ENCODE peak calls at places on chromosomes 1 and 21, in eight cellular contexts. G, F, A, E, P, Y, I and Q are unnamed samples.

GRCh38 chr1:53328009-53328489 is at the start of gene LRP8:
- DNase-seq in Y (peak; percentile 67), I (peak; percentile 81), G (peak; percentile 85), P (peak; percentile 71), A (peak; percentile 77), F (peak; percentile 66), E (peak; percentile 81), Q (peak; percentile 73)

GRCh38 chr1:24888061-24888970 is 41.8 kb downstream of the RUNX3 start:
- DNase-seq in F (no peak), G (no peak), I (no peak), P (no peak), Y (no peak), A (no peak), E (peak; percentile 47), Q (peak; percentile 20)

GRCh38 chr1:232868793-232869491 is 63.7 kb downstream of the MAP10 start:
- DNase-seq in P (no peak), F (no peak), A (peak; percentile 92), I (no peak), E (no peak), G (no peak), Y (no peak), Q (no peak)

GRCh38 chr1:17893891-17894631 is 138.9 kb downstream of the ACTL8 start:
- DNase-seq in A (no peak), G (no peak), I (no peak), E (no peak), Y (no peak), P (no peak), F (no peak), Q (no peak)

GRCh38 chr1:63659448-63659847 is 66.2 kb downstream of the PGM1 start:
- DNase-seq in F (no peak), P (no peak), E (no peak), I (no peak), Y (no peak), G (no peak), A (no peak), Q (no peak)

GRCh38 chr1:193014354-193014753 is 44.8 kb downstream of the UCHL5 start:
- DNase-seq in E (no peak), P (no peak), A (peak; percentile 11), F (no peak), I (no peak), Y (no peak), G (no peak), Q (no peak)

GRCh38 chr1:1347663-1348419 is 1.4 kb downstream of the DVL1 start:
- DNase-seq in P (no peak), I (no peak), F (peak; percentile 70), A (no peak), E (no peak), G (no peak), Y (no peak), Q (peak; percentile 77)

GRCh38 chr21:46035809-46036695 is 54.5 kb downstream of the COL6A1 start:
- DNase-seq in E (peak; percentile 89), Y (no peak), I (no peak), F (no peak), P (no peak), G (no peak), A (peak; percentile 97), Q (no peak)

GRCh38 chr1:43348343-43348808 is 10.4 kb upstream of the CDC20 start:
- DNase-seq in G (no peak), F (no peak), A (peak; percentile 39), P (no peak), Y (no peak), I (no peak), E (no peak), Q (no peak)

GRCh38 chr1:174021611-174022079 is 512 bp downstream of the RC3H1 start:
- DNase-seq in E (peak; percentile 74), F (peak; percentile 61), G (peak; percentile 64), A (peak; percentile 64), Y (peak; percentile 56), P (no peak), I (peak; percentile 62), Q (no peak)

GRCh38 chr1:6105763-6106162 is 60.1 kb downstream of the KCNAB2 start:
- DNase-seq in A (no peak), Y (no peak), I (no peak), E (no peak), P (no peak), G (no peak), F (no peak), Q (no peak)

GRCh38 chr21:35345954-35346353 is 296.9 kb upstream of the RUNX1 start:
- DNase-seq in P (no peak), I (no peak), F (no peak), A (no peak), Y (no peak), E (no peak), G (no peak), Q (no peak)

GRCh38 chr1:53455592-53455991 is 3.6 kb upstream of the DMRTB1 start:
- DNase-seq in E (no peak), Y (no peak), A (no peak), F (no peak), I (no peak), G (no peak), P (no peak), Q (no peak)

GRCh38 chr1:167645161-167645560 is 15.1 kb downstream of the RCSD1 start:
- DNase-seq in A (no peak), I (no peak), E (no peak), P (no peak), G (no peak), F (no peak), Y (no peak), Q (no peak)

GRCh38 chr1:109792056-109792831 is 28.5 kb upstream of the EPS8L3 start:
- DNase-seq in F (peak; percentile 75), P (no peak), Y (peak; percentile 41), G (no peak), I (no peak), A (peak; percentile 98), E (peak; percentile 89), Q (peak; percentile 64)

GRCh38 chr1:100866041-100866900 is 28.4 kb downstream of the EXTL2 start:
- DNase-seq in G (peak; percentile 35), P (peak; percentile 11), E (no peak), I (peak; percentile 42), F (no peak), A (peak; percentile 80), Y (peak; percentile 9), Q (no peak)

GRCh38 chr1:169892819-169893644 is 664 bp downstream of the SCYL3 start:
- DNase-seq in G (peak; percentile 50), F (no peak), Y (no peak), P (no peak), I (peak; percentile 11), E (peak; percentile 78), A (peak; percentile 55), Q (no peak)

GRCh38 chr1:169890761-169891538 is 2.7 kb downstream of the SCYL3 start:
- DNase-seq in G (peak; percentile 69), F (no peak), P (peak; percentile 58), A (no peak), E (no peak), I (peak; percentile 10), Y (no peak), Q (peak; percentile 43)

GRCh38 chr1:169893645-169894423 is at the start of gene SCYL3:
- DNase-seq in I (peak; percentile 98), G (peak; percentile 98), Y (peak; percentile 95), F (peak; percentile 97), E (peak; percentile 98), A (peak; percentile 99), P (peak; percentile 97), Q (peak; percentile 93)

GRCh38 chr1:169891539-169891885 is 2.2 kb downstream of the SCYL3 start:
- DNase-seq in P (no peak), E (no peak), A (no peak), Y (no peak), G (no peak), I (no peak), F (no peak), Q (no peak)

DNA sequence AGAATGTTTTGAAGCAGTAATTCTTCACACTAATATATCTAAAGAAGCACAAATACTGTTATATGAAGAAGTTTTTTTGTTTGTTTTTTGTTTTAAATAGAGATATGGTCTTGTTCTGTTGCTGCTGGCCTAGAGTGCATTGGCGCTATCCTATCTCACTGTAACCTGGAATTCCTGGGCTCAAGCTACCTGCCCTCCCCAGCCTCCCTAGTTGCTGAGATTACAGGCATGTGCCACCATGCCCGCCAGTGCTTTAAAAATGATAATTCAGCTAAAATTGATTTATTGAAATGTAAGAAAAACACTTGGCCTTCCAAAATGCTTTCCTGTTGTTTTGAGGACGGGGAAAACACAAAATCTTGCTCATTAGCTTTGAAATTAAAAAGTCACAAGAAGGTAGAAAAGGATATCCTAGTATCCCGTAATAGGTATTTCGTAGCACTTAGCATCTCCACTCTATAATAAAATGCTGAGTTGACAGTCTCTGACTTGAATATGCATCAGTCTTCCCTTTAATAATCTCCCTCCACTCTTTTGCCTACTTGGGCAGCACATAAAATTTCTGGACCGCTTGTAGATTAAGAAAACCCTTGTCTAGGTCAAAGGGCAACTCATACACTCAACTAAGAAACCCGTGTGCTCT is 1.4 kb downstream of the SCYL3 start:
- DNase-seq in Y (no peak), A (no peak), P (no peak), E (no peak), I (no peak), F (no peak), G (no peak), Q (no peak)
- H3K27ac ChIP-seq in Y (no peak overlapping the region), A (peak overlapping the region; percentile 96), P (peak overlapping the region; percentile 95), E (peak overlapping the region; percentile 94), I (no peak overlapping the region), F (no peak overlapping the region), G (peak overlapping the region; percentile 98), Q (peak overlapping the region; percentile 99)

GRCh38 chr1:200642481-200642880 is 21.9 kb upstream of the KIF14 start:
- DNase-seq in G (no peak), I (no peak), P (no peak), A (peak; percentile 33), E (no peak), Y (no peak), F (no peak), Q (no peak)
- H3K4me1 ChIP-seq in G (no peaks in the 10 kb centered on the region), I (no peaks in the 10 kb centered on the region), P (no peaks in the 10 kb centered on the region), A (no peaks in the 10 kb centered on the region), E (no peaks in the 10 kb centered on the region), Y (no peaks in the 10 kb centered on the region), F (no peaks in the 10 kb centered on the region), Q (peaks cover 13% of the 10 kb centered on the region)

GRCh38 chr1:35894183-35894582 is 11.2 kb downstream of the AGO1 start:
- DNase-seq in G (no peak), A (peak; percentile 65), I (peak; percentile 15), Y (no peak), F (no peak), E (no peak), P (no peak), Q (no peak)
- H3K27ac ChIP-seq in G (no peak overlapping the region), A (peak overlapping the region; percentile 18), I (no peak overlapping the region), Y (no peak overlapping the region), F (no peak overlapping the region), E (no peak overlapping the region), P (no peak overlapping the region), Q (no peak overlapping the region)

DNA sequence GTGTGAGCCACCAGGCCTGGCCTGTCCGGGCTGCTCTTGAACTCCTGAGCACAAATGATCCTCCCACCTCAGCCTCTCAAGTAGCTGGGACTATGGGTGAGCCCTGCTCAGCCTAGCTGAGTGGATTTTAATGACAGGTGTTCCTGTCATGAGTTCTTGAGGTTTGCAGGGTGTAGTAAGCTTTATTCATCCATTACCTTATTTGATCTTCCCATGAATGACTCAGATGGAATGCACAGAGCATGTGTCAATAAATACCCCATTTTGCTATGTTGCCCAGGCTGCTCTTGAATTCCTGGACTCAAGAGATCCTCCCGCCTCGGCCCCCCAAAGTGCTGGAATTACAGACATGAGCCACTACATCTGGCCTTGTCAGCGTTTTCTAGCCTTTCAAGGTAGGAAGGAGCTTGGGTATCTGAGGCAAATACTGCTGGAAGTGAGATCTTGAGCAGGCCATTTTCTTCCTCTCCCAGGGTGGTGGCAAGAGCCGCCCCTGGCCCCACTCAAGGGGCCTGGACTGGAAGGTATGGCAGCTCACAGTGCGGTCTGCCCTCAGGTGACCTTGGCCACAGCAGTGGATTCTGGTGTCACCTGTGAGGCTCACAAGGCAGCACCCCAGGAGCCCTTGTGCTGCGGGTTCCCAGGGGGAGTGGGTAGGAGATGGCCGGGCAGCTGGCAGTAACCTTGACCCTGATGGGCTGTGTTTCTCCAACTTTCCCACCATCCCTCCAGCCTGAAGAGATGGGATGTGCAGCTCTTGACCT is 20.0 kb downstream of the PIK3CD start:
- DNase-seq in P (no peak), G (no peak), E (no peak), A (no peak), F (no peak), I (no peak), Y (no peak), Q (no peak)
- H3K4me1 ChIP-seq in P (peaks cover 34% of the 10 kb centered on the region), G (peaks cover 48% of the 10 kb centered on the region), E (no peaks in the 10 kb centered on the region), A (no peaks in the 10 kb centered on the region), F (no peaks in the 10 kb centered on the region), I (no peaks in the 10 kb centered on the region), Y (no peaks in the 10 kb centered on the region), Q (no peaks in the 10 kb centered on the region)